ENCODE peak calls at places on chromosomes 16 and 17, in four cellular contexts. O is nephron progenitor cell, Y is adrenal gland, N is cardiac fibroblast. Q is an unnamed sample.

GRCh38 chr16:85759136-85759535 is 8.2 kb upstream of the C16orf74 start:
- DNase-seq in N (no peak), Y (no peak), O (no peak), Q (no peak)

GRCh38 chr17:6110592-6110991 is 40.4 kb downstream of the WSCD1 start:
- DNase-seq in O (no peak), N (no peak), Y (no peak), Q (peak)

GRCh38 chr17:16286947-16287562 is 66.2 kb downstream of the CENPV start:
- DNase-seq in Y (no peak), O (no peak), N (peak), Q (peak)

GRCh38 chr17:71921726-71922320 is 199.0 kb upstream of the SOX9 start:
- DNase-seq in O (no peak), Y (no peak), N (no peak), Q (no peak)

GRCh38 chr16:50591800-50592771 is 43.9 kb downstream of the NKD1 start:
- DNase-seq in N (no peak), Y (peak), O (no peak), Q (no peak)

GRCh38 chr16:56903866-56904265 is 28.1 kb upstream of the HERPUD1 start:
- DNase-seq in Y (no peak), O (no peak), N (no peak), Q (no peak)

GRCh38 chr17:78915872-78916632 is 9.1 kb downstream of the TIMP2 start:
- DNase-seq in Y (peak), O (no peak), N (peak), Q (peak)

GRCh38 chr17:78416311-78416711 is 37.9 kb downstream of the PGS1 start:
- DNase-seq in Y (peak), N (peak), O (no peak), Q (no peak)

GRCh38 chr17:42472709-42473521 is 14.2 kb downstream of the ATP6V0A1 start:
- DNase-seq in Y (no peak), N (peak), O (no peak), Q (peak)

GRCh38 chr16:630815-631405 is at the start of gene WFIKKN1:
- DNase-seq in N (no peak), O (peak), Y (peak), Q (peak)

GRCh38 chr16:24471616-24472015 is 67.8 kb upstream of the RBBP6 start:
- DNase-seq in O (no peak), Y (no peak), N (no peak), Q (no peak)

GRCh38 chr17:76968707-76969597 is 100.7 kb downstream of the MGAT5B start:
- DNase-seq in Y (no peak), O (peak), N (peak), Q (no peak)

GRCh38 chr17:17034496-17035066 is 7.7 kb upstream of the MPRIP start:
- DNase-seq in Y (no peak), O (no peak), N (no peak), Q (no peak)

GRCh38 chr17:4782652-4783051 is 3.5 kb downstream of the VMO1 start:
- DNase-seq in O (no peak), N (no peak), Y (no peak), Q (no peak)

GRCh38 chr17:79892457-79893236 is 53.4 kb upstream of the CBX4 start:
- DNase-seq in N (no peak), O (no peak), Y (no peak), Q (peak)

GRCh38 chr17:16407911-16408588 is 7.3 kb upstream of the TRPV2 start:
- DNase-seq in N (peak), O (peak), Y (peak), Q (peak)

GRCh38 chr17:9087921-9088320 is 66.6 kb downstream of the NTN1 start:
- DNase-seq in Y (no peak), N (no peak), O (no peak), Q (no peak)

GRCh38 chr16:57606847-57607501 is 21.5 kb upstream of the ADGRG1 start:
- DNase-seq in N (no peak), Y (no peak), O (no peak), Q (no peak)

GRCh38 chr17:50430731-50431130 is 4.7 kb downstream of the ACSF2 start:
- DNase-seq in N (no peak), O (no peak), Y (no peak), Q (no peak)

GRCh38 chr16:66899945-66900688 is 18.6 kb downstream of the CDH16 start:
- DNase-seq in Y (peak), O (peak), N (peak), Q (peak)

DNA sequence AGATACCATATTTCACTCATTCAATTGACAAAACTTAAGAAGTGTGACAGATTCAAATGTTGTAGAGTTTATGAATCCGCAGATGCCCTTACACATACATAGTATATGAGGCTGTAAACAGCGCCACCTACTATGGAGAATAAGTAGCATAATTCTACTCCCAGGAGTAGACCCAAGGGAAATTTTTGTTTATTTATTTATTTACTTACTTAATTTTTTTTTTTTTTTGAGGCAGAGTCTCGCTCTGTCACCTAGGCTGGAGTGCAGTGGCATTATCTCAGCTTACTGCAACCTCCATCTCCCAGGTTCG is 35.5 kb downstream of the GAN start:
- DNase-seq in Y (no peak), N (peak), O (no peak), Q (peak)
- TF ChIP-seq CTCF in Y (no peak), N (peak), O (no peak), Q (no peak)

DNA sequence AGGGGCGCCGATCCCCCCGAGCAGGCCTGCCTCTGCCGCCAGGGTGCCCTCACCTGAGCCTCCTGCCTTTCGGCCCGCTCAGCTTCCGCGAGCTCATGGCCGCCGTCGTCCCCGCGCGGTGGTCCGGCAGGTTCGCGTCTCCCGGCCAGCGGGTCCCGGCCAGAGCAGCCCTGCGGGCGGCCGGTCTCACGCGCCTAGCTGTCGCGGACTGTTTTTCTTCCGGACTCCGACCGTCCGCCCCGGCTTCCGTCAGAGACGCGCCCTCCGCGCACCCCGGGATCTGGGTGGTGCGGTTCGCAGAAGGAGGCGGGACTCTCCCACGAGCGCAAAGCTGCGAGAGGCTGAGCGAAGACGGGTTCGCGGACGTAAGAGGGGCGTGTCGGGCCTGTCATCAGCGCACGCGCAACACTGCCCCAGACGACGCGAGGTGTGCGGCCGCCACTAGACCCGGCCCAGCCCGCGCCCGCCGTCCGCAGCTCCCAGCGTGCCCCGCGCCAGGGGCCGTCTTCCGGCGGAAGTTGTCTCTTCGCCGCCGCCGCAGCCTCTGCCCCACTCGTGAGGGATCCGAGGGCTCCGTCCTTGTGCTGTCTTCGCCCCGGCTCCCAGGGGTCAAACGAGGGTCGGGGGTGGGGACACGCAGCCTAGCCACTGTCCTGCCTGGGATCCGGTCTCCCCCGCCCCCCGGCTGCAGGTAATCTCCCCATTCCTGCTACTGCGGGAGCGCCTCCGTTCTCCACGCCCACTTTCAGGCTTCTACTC is at the start of gene INPP5K:
- DNase-seq in Y (peak), O (peak), N (peak), Q (peak)
- TF ChIP-seq CTCF in Y (no peak), O (no peak), N (no peak), Q (no peak)

GRCh38 chr16:58638148-58639036 is 8.8 kb upstream of the CNOT1 start:
- DNase-seq in N (peak), O (no peak), Y (peak), Q (peak)
- TF ChIP-seq CTCF in N (peak), O (no peak), Y (peak), Q (peak)

GRCh38 chr16:75225678-75226515 is 7.1 kb downstream of the CTRB1 start:
- DNase-seq in O (no peak), Y (no peak), N (no peak), Q (no peak)

GRCh38 chr16:75228143-75228976 is 9.6 kb downstream of the CTRB1 start:
- DNase-seq in O (no peak), Y (no peak), N (no peak), Q (no peak)

GRCh38 chr16:75225092-75225491 is 6.3 kb downstream of the CTRB1 start:
- DNase-seq in O (no peak), N (no peak), Y (no peak), Q (no peak)

GRCh38 chr16:75227361-75228142 is 8.8 kb downstream of the CTRB1 start:
- DNase-seq in N (no peak), O (no peak), Y (no peak), Q (no peak)

GRCh38 chr16:75226550-75227360 is 8.0 kb downstream of the CTRB1 start:
- DNase-seq in Y (no peak), O (no peak), N (no peak), Q (no peak)
- TF ChIP-seq CTCF in Y (no peak), O (no peak), N (no peak), Q (no peak)

GRCh38 chr17:74771319-74771914 is 4.7 kb downstream of the NAT9 start:
- DNase-seq in N (no peak), O (no peak), Y (no peak), Q (no peak)
- TF ChIP-seq CTCF in N (no peak), O (no peak), Y (no peak), Q (no peak)

DNA sequence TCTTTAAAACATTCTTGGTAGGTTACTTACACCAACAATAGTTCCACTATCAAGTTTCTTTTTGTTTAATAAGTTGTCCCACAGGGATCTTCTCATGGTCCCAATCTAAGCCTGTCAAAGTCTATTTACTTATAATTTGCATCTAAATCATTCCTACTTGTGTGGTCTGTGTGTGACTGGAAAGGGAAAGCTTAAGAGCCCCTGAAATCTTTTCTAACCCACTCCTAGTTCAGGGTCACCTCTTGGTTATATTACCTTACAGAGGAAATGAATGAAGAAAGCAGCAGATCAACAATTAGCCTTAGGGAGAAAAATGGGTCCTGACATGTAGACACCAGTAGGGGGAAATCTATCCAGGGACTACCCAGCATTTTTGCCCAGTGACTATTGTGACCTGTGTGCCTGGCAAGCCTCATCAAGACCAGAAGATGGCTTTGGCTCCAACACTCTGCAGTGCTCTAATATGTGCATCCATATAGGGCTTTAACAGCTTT is 110.4 kb upstream of the HAS3 start:
- DNase-seq in N (peak), Y (no peak), O (no peak), Q (peak)
- TF ChIP-seq CTCF in N (peak), Y (no peak), O (peak), Q (peak)

DNA sequence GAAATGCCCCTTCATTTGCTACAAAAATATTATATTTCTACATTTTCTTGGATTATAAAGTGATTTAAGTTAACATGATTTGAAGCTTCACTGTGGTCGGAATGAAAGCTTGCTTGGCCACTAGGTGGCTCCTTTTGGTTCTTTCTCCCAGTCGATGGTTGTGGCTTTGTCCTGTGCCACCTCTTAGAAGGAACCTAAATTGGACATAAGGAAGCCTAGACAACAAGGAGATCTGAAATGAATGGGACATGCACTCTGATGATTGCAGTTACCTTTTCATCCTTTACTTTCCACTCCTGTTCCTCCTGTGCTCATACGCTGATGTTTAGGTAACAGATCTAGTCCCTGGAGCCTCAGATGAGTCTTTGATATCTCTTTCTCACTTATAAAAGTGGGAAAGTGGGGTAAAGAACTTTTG is 39.2 kb downstream of the FTO start:
- DNase-seq in O (no peak), Y (no peak), N (peak), Q (peak)
- TF ChIP-seq CTCF in O (peak), Y (peak), N (peak), Q (peak)